ENCODE peak calls at places on chromosomes 4 and X, in seven cellular contexts. B is activated gamma-delta T cell treated with anti-CD3 and anti-CD28 coated beads, Interleukin-2, amount 50 U/mL, for 16 hours; F is WTC11; L is germinal center; R is activated CD8-positive, alpha-beta memory T cell treated with anti-CD3 and anti-CD28 coated beads for 24 hours; Q is stimulated activated CD4-positive, alpha-beta T cell treated with anti-CD3 and anti-CD28 coated beads, Interleukin-2, amount 100 ng/mL, for 48 hours; H is NAMALWA. K is an unnamed sample.

GRCh38 chrX:68838571-68838910 is 9.7 kb downstream of the EFNB1 start:
- DNase-seq in Q (no peak), L (no peak), F (no peak), H (no peak), B (no peak), R (no peak), K (no peak)

GRCh38 chr4:189301692-189302091 is 639.0 kb upstream of the FRG1 start:
- DNase-seq in B (no peak), H (no peak), L (no peak), R (no peak), F (no peak), Q (no peak), K (no peak)

GRCh38 chrX:52574416-52575275 is 57.8 kb upstream of the XAGE1B start:
- DNase-seq in H (peak), F (peak), Q (peak), R (peak), B (no peak), L (peak), K (no peak)

GRCh38 chr4:121724671-121725070 is 27.9 kb upstream of the ANXA5 start:
- DNase-seq in Q (no peak), R (no peak), F (no peak), L (no peak), H (no peak), B (no peak), K (no peak)

GRCh38 chr4:153638011-153638410 is 46.1 kb upstream of the TLR2 start:
- DNase-seq in R (no peak), H (no peak), Q (no peak), F (no peak), B (no peak), L (no peak), K (no peak)

GRCh38 chr4:1521821-1522361 is 115.6 kb upstream of the NKX1-1 start:
- DNase-seq in L (no peak), R (no peak), Q (no peak), H (no peak), B (no peak), F (no peak), K (no peak)

GRCh38 chr4:21554510-21554909 is 394.1 kb downstream of the KCNIP4 start:
- DNase-seq in R (no peak), L (no peak), B (no peak), Q (no peak), F (no peak), H (no peak), K (no peak)

GRCh38 chr4:88144866-88145300 is 13.6 kb downstream of the ABCG2 start:
- DNase-seq in H (no peak), B (no peak), R (no peak), F (no peak), Q (no peak), L (no peak), K (no peak)

GRCh38 chr4:79015406-79015805 is 76.2 kb upstream of the PAQR3 start:
- DNase-seq in B (no peak), F (no peak), H (no peak), Q (no peak), R (no peak), L (no peak), K (no peak)

GRCh38 chr4:138897818-138898226 is 117.8 kb upstream of the NOCT start:
- DNase-seq in R (no peak), Q (no peak), F (no peak), L (no peak), H (no peak), B (no peak), K (no peak)

GRCh38 chrX:103685396-103685795 is 1.1 kb downstream of the MORF4L2 start:
- DNase-seq in B (no peak), F (no peak), H (peak), R (no peak), Q (no peak), L (no peak), K (no peak)

GRCh38 chr4:87410669-87411068 is 11.7 kb upstream of the NUDT9 start:
- DNase-seq in B (no peak), R (no peak), L (no peak), H (no peak), F (no peak), Q (no peak), K (no peak)

GRCh38 chr4:140089216-140089615 is 64.8 kb downstream of the MAML3 start:
- DNase-seq in B (no peak), Q (no peak), L (no peak), H (no peak), R (no peak), F (no peak), K (no peak)

K was measured in vagina.